ENCODE peak calls at places on chromosome 14, in five cellular contexts. One of them, this sample, is unnamed.
A peak's percentile ranks its signal among the peaks of the same experiment; 100 is the strongest.

GRCh38 chr14:68784995-68785816 is 7.7 kb downstream of the ZFP36L1 start:
- DNase-seq in HCT116: peak; percentile 86
- DNase-seq in tibial nerve: no peak
- DNase-seq in NB4: no peak
- DNase-seq in adrenal gland: peak; percentile 39
- DNase-seq in this sample: no peak

GRCh38 chr14:82694820-82695219 is 1161.2 kb upstream of the SEL1L start:
- DNase-seq in adrenal gland: no peak
- DNase-seq in NB4: no peak
- DNase-seq in HCT116: no peak
- DNase-seq in tibial nerve: no peak
- DNase-seq in this sample: no peak

GRCh38 chr14:76510255-76510654 is 134.3 kb downstream of the ESRRB start:
- DNase-seq in tibial nerve: no peak
- DNase-seq in HCT116: no peak
- DNase-seq in NB4: no peak
- DNase-seq in adrenal gland: no peak
- DNase-seq in this sample: no peak

GRCh38 chr14:57739543-57739942 is 126.3 kb downstream of the SLC35F4 start:
- DNase-seq in tibial nerve: no peak
- DNase-seq in HCT116: no peak
- DNase-seq in NB4: no peak
- DNase-seq in adrenal gland: no peak
- DNase-seq in this sample: no peak

GRCh38 chr14:74616996-74617700 is 5.1 kb upstream of the LTBP2 start:
- DNase-seq in tibial nerve: no peak
- DNase-seq in NB4: no peak
- DNase-seq in adrenal gland: no peak
- DNase-seq in HCT116: no peak
- DNase-seq in this sample: no peak

GRCh38 chr14:75547552-75548250 is 25.4 kb downstream of the BATF start:
- DNase-seq in tibial nerve: no peak
- DNase-seq in NB4: no peak
- DNase-seq in adrenal gland: no peak
- DNase-seq in HCT116: no peak
- DNase-seq in this sample: no peak

GRCh38 chr14:36768638-36769337 is 107.1 kb downstream of the PAX9 start:
- DNase-seq in adrenal gland: no peak
- DNase-seq in tibial nerve: no peak
- DNase-seq in HCT116: no peak
- DNase-seq in NB4: no peak
- DNase-seq in this sample: no peak

GRCh38 chr14:52350445-52350844 is 36.3 kb downstream of the PTGER2 start:
- DNase-seq in HCT116: no peak
- DNase-seq in NB4: no peak
- DNase-seq in adrenal gland: no peak
- DNase-seq in tibial nerve: no peak
- DNase-seq in this sample: no peak

GRCh38 chr14:20686386-20687143 is 2.0 kb upstream of the ANG start:
- DNase-seq in tibial nerve: no peak
- DNase-seq in adrenal gland: no peak
- DNase-seq in HCT116: no peak
- DNase-seq in NB4: no peak
- DNase-seq in this sample: peak; percentile 39

GRCh38 chr14:64387738-64388532 is at the start of gene MTHFD1:
- DNase-seq in tibial nerve: peak; percentile 97
- DNase-seq in NB4: peak; percentile 98
- DNase-seq in HCT116: peak; percentile 97
- DNase-seq in adrenal gland: peak; percentile 100
- DNase-seq in this sample: peak; percentile 98
- TF ChIP-seq POLR2A in tibial nerve: no peak
- TF ChIP-seq POLR2A in NB4: peak; percentile 77
- TF ChIP-seq POLR2A in HCT116: peak; percentile 74
- TF ChIP-seq POLR2A in adrenal gland: peak; percentile 64
- TF ChIP-seq POLR2A in this sample: peak; percentile 21

GRCh38 chr14:100236873-100237272 is 2.1 kb upstream of the YY1 start:
- DNase-seq in tibial nerve: no peak
- DNase-seq in HCT116: no peak
- DNase-seq in adrenal gland: no peak
- DNase-seq in NB4: no peak
- DNase-seq in this sample: no peak

GRCh38 chr14:100239200-100239839 is 376 bp downstream of the YY1 start:
- DNase-seq in tibial nerve: peak; percentile 17
- DNase-seq in HCT116: no peak
- DNase-seq in adrenal gland: peak; percentile 46
- DNase-seq in NB4: peak; percentile 33
- DNase-seq in this sample: no peak

GRCh38 chr14:100239840-100240724 is 1.1 kb downstream of the YY1 start:
- DNase-seq in tibial nerve: peak; percentile 72
- DNase-seq in NB4: peak; percentile 86
- DNase-seq in HCT116: peak; percentile 68
- DNase-seq in adrenal gland: peak; percentile 93
- DNase-seq in this sample: peak; percentile 75

GRCh38 chr14:100237735-100238418 is 1.1 kb upstream of the YY1 start:
- DNase-seq in HCT116: no peak
- DNase-seq in NB4: peak; percentile 80
- DNase-seq in tibial nerve: no peak
- DNase-seq in adrenal gland: peak; percentile 66
- DNase-seq in this sample: peak; percentile 42

DNA sequence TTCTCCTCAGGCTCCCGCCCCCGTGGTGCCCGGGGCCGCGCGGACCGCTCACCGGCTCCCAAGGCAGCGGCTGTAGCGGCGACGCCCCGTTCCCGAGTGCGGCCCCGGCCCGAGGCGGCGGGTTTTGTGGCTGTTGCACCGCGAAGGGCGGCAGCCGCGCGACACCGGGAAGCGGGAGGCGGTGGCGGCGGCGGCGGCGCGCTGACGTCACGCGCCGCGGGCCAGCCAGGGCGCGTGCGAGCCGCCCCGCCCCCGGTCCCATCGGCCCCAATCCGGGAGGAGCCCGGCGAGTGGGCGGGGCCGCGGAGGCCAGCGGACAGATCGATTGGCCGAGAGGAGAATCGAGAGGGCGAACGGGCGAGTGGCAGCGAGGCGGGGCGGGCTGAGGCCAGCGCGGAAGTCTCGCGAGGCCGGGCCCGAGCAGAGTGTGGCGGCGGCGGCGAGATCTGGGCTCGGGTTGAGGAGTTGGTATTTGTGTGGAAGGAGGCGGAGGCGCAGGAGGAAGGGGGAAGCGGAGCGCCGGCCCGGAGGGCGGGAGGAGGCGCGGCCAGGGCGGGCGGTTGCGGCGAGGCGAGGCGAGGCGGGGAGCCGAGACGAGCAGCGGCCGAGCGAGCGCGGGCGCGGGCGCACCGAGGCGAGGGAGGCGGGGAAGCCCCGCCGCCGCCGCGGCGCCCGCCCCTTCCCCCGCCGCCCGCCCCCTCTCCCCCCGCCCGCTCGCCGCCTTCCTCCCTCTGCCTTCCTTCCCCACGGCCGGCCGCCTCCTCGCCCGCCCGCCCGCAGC is at the start of gene YY1:
- DNase-seq in HCT116: peak; percentile 93
- DNase-seq in adrenal gland: peak; percentile 99
- DNase-seq in NB4: peak; percentile 98
- DNase-seq in tibial nerve: peak; percentile 99
- DNase-seq in this sample: peak; percentile 98
- TF ChIP-seq POLR2A in HCT116: peak; percentile 42
- TF ChIP-seq POLR2A in adrenal gland: peak; percentile 97
- TF ChIP-seq POLR2A in NB4: peak; percentile 39
- TF ChIP-seq POLR2A in tibial nerve: peak; percentile 49
- TF ChIP-seq POLR2A in this sample: peak; percentile 82

GRCh38 chr14:32940066-32940651 is 1.5 kb downstream of the NPAS3 start:
- DNase-seq in tibial nerve: no peak
- DNase-seq in adrenal gland: peak; percentile 21
- DNase-seq in HCT116: no peak
- DNase-seq in NB4: no peak
- DNase-seq in this sample: no peak
- TF ChIP-seq POLR2A in tibial nerve: no peak
- TF ChIP-seq POLR2A in adrenal gland: no peak
- TF ChIP-seq POLR2A in HCT116: no peak
- TF ChIP-seq POLR2A in NB4: no peak
- TF ChIP-seq POLR2A in this sample: no peak

DNA sequence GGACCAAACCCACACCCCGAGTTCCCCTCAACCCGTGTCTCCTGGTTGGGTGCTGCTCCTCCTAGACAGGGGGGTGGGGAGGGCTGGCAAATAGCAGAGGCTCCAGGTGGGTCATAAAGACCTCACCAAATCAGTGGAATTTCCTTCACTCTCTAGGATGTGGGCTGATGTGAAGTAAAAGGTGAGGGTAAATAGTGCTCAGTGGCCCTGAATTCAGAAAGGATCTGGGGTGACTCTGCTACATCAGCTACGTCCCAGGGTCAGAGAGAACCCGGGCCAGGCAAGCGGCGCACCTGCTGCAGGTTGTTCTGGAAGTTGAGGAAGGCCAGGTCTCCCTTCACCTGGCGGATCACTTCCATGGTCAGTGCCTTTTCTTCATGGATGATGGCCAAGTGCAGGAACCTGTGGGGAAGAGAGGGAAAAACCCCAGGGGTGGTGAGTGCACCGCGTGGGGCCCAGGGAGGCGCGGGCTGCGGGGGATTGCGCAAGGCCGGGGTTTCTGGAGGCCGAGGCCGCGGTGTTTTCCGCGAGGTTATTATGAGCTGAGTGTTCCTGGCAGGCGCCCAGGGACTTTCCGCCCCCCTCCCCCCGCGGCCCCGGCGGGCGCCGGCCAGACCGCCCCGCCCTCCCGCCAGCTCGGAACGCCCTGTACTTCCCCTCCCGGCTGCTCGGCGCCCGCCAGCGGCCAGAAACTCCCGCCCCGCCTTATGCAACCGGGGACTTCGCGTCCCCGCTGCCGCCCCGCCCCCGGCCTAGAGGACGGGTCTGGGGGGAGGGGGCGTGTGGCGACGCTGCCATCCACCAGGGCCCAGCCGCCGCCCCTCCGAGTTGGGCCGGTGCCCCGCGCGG is 928 bp downstream of the NFKBIA start:
- DNase-seq in tibial nerve: peak; percentile 97
- DNase-seq in NB4: peak; percentile 95
- DNase-seq in HCT116: peak; percentile 58
- DNase-seq in adrenal gland: peak; percentile 96
- DNase-seq in this sample: peak; percentile 96
- TF ChIP-seq POLR2A in tibial nerve: peak; percentile 42
- TF ChIP-seq POLR2A in NB4: no peak
- TF ChIP-seq POLR2A in HCT116: no peak
- TF ChIP-seq POLR2A in adrenal gland: peak; percentile 10
- TF ChIP-seq POLR2A in this sample: peak; percentile 25

DNA sequence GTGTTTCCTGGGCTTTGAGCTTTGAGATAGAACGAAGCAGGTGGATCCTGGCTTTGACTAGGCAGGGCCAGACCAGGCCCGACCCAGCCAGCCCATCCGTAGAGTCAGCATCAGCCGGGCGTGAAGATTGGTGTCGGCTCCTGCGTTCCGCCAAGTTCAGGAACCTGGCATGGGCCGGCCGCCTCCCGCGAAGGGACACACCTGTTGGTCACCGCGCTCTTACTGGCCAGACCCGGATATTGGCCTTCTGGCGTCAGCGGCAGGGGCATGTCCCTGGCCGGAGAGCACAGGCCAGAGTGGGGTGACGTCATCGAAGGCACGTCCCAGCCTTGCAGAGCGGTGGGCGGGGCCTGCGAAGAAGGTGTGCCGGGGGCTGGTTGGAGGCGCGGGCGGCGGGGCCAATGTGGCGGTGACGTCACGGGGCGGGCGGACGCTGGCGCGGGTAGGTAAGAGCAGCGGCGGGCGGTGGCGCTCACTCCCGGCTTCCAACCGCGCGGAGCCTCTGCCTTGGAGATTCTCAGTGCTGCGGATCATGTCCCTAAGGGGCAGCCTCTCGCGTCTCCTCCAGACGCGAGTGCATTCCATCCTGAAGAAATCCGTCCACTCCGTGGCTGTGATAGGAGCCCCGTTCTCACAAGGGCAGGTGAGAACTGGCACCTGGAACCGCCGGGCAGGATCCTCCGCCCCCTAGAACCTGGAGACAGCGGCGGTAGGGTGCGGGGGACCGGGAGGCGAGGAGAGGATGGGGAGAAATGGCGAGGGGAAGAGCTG is at the start of gene ARG2:
- DNase-seq in tibial nerve: peak; percentile 96
- DNase-seq in HCT116: peak; percentile 98
- DNase-seq in adrenal gland: peak; percentile 97
- DNase-seq in NB4: peak; percentile 87
- DNase-seq in this sample: peak; percentile 100
- TF ChIP-seq POLR2A in tibial nerve: peak; percentile 53
- TF ChIP-seq POLR2A in HCT116: peak; percentile 46
- TF ChIP-seq POLR2A in adrenal gland: peak; percentile 76
- TF ChIP-seq POLR2A in NB4: no peak
- TF ChIP-seq POLR2A in this sample: peak; percentile 92

DNA sequence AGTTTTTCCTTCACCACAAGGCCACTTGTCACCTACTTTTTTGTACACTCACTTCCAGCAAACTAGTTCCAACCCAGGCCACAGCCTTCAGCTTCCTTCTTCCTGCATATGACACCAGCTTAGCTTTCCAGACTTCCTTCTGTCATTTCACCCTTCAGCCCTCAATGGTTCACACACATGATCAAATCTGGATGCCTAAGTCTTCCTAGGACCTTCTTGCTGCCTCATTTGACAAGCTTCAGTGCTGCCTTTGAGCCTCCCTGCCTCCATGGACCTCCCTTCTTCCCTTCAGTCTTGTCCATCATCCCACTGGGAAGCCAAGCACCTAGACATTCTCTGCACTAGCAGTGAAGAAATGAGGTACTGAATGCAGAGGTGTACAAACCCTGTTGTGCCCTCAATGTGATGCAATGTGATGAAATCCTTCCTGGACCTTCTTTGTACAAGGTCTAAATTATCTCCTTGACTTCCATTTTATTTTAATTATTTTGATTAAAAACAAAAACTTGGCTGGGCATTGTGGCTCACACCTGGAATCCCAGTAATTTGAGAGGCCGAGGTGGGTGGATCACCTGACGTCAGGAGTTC is 4.3 kb upstream of the REC8 start:
- DNase-seq in adrenal gland: no peak
- DNase-seq in tibial nerve: no peak
- DNase-seq in NB4: no peak
- DNase-seq in HCT116: no peak
- DNase-seq in this sample: no peak
- TF ChIP-seq POLR2A in adrenal gland: no peak
- TF ChIP-seq POLR2A in tibial nerve: no peak
- TF ChIP-seq POLR2A in NB4: no peak
- TF ChIP-seq POLR2A in HCT116: no peak
- TF ChIP-seq POLR2A in this sample: no peak

DNA sequence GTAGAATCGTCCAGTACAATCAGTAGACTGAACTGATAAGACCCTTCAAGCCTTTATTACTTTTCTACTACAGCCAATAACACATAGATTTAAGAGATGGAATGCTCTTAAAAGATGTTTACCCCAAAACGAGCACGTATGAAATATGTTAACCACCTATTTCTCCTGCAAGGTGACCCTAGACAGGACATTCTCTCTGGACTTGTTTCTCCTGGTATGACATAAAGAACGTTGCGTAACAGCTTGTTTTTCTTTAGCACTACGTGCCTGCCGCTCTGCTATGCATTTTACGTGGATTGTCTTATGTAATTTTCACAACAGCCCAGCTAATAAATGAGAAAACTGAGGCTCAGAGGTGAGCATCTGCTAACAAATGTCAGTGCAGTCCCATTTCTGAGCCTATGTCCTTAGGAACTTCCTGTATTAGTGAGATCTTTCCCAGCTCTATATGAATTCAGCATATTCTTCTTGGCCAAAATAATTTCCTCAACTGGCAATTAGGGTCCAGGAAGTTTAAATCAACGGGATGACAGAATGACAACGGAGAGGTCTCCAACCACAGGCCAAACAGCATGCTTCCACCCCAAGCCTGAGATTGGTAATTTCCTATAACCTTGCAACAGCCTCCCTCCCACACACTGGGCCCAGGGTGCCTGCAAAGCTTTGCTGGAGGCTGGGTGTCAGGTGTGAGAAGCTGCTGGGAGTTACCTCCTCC is 3.7 kb downstream of the NFKBIA start:
- DNase-seq in NB4: peak; percentile 87
- DNase-seq in tibial nerve: no peak
- DNase-seq in HCT116: no peak
- DNase-seq in adrenal gland: peak; percentile 39
- DNase-seq in this sample: no peak
- TF ChIP-seq POLR2A in NB4: no peak
- TF ChIP-seq POLR2A in tibial nerve: no peak
- TF ChIP-seq POLR2A in HCT116: no peak
- TF ChIP-seq POLR2A in adrenal gland: peak; percentile 35
- TF ChIP-seq POLR2A in this sample: peak; percentile 24